ENCODE peak calls at places on chromosomes 6 and 20, in five cellular contexts. V is neuronal stem cell, B is IMR-90, D is mesendoderm, P is trophoblast cell. Y is an unnamed sample. For H3K79me1, the result is how much of the 10 kb centered on the place peaks cover.

GRCh38 chr6:89734526-89734925 is 85.1 kb downstream of the MDN1 start:
- DNase-seq in V (no peak), P (peak), B (peak), D (peak), Y (no peak)

GRCh38 chr6:1812487-1812886 is 202.8 kb downstream of the FOXC1 start:
- DNase-seq in D (no peak), V (no peak), B (no peak), P (no peak), Y (no peak)

GRCh38 chr20:20202793-20203192 is 150.5 kb downstream of the CFAP61 start:
- DNase-seq in V (no peak), D (no peak), P (no peak), B (no peak), Y (no peak)

GRCh38 chr6:169654590-169655391 is 47.0 kb downstream of the WDR27 start:
- DNase-seq in D (no peak), V (no peak), B (peak), P (no peak), Y (no peak)

GRCh38 chr6:44216677-44217331 is at the start of gene MYMX:
- DNase-seq in B (no peak), D (peak), P (no peak), V (no peak), Y (peak)

GRCh38 chr6:31738048-31738979 is 1.5 kb upstream of the MSH5 start:
- DNase-seq in D (peak), B (peak), V (peak), P (no peak), Y (peak)

GRCh38 chr6:122322824-122323223 is 76.6 kb upstream of the HSF2 start:
- DNase-seq in P (no peak), V (no peak), B (peak), D (no peak), Y (no peak)

GRCh38 chr6:33199687-33200233 is 705 bp downstream of the RXRB start:
- DNase-seq in V (no peak), D (peak), B (peak), P (peak), Y (peak)

GRCh38 chr6:139080255-139080920 is 51.8 kb downstream of the ABRACL start:
- DNase-seq in V (no peak), B (no peak), P (no peak), D (no peak), Y (no peak)

GRCh38 chr6:156434795-156435190 is 342.4 kb upstream of the ARID1B start:
- DNase-seq in B (no peak), P (no peak), D (no peak), V (no peak), Y (no peak)

GRCh38 chr20:17969884-17970409 is 1.1 kb downstream of the MGME1 start:
- DNase-seq in D (peak), V (no peak), B (peak), P (no peak), Y (no peak)

GRCh38 chr6:54719633-54720032 is 126.9 kb upstream of the FAM83B start:
- DNase-seq in V (no peak), P (no peak), B (no peak), D (no peak), Y (no peak)

GRCh38 chr6:28462401-28462800 is 19.1 kb upstream of the ZSCAN23 start:
- DNase-seq in V (no peak), B (no peak), D (no peak), P (no peak), Y (no peak)

GRCh38 chr6:139313229-139313628 is 21.4 kb upstream of the TXLNB start:
- DNase-seq in P (no peak), B (no peak), V (peak), D (peak), Y (peak)

GRCh38 chr6:79647756-79648155 is 16.6 kb downstream of the SH3BGRL2 start:
- DNase-seq in V (no peak), D (no peak), P (no peak), B (no peak), Y (no peak)

GRCh38 chr20:60749804-60750602 is 502.1 kb upstream of the CDH4 start:
- DNase-seq in B (no peak), D (peak), V (no peak), P (no peak), Y (peak)

GRCh38 chr6:112337209-112337638 is 9.9 kb upstream of the RFPL4B start:
- DNase-seq in P (peak), V (peak), D (peak), B (peak), Y (peak)

GRCh38 chr6:108968746-108969316 is 120.6 kb downstream of the ARMC2 start:
- DNase-seq in B (no peak), P (peak), V (no peak), D (no peak), Y (no peak)

GRCh38 chr6:15464211-15464725 is 198.6 kb downstream of the DTNBP1 start:
- DNase-seq in V (peak), B (no peak), D (peak), P (no peak), Y (peak)

GRCh38 chr6:151291145-151292055 is 51.6 kb downstream of the AKAP12 start:
- DNase-seq in B (peak), V (no peak), P (peak), D (peak), Y (peak)

GRCh38 chr6:147787407-147787806 is 278.9 kb downstream of the SAMD5 start:
- DNase-seq in B (no peak), D (no peak), V (no peak), P (no peak), Y (no peak)

DNA sequence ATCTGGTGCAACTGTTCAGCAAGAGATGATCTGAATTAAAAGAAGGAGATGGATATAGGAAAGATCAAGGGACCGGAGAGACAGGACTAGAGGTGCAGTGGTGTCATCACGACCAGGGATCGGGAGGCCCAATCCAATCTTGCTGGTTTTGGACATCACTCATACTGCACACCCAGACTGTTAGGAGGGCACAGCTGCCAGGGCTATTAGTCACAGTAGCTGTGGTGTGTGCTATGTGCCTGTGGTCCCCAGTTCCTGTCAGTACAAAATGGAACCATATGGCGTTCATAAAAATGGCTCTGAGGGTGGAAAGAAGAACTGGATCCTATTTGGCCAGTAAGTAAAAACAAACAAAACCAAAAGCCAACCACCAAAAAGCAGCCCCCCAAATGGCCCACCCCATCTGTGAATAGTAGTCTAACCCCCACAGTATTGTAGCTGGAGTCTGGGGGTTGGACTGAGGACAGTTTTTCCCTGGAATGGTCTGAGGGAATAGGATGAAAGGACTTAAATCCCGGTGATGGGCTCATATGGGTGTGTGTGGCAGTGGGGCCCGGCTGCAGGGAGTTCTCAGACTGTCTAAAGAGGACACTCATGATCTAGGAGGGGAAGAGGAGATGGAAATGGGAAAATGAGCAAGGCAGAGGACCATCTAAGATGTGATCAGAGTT is 9.3 kb upstream of the NNAT start:
- DNase-seq in P (no peak), V (no peak), B (peak), D (no peak), Y (no peak)
- H3K79me1 ChIP-seq in P (under half), V (under half), B (half or more), D (under half), Y (under half)

GRCh38 chr6:3509326-3509725 is 52.5 kb upstream of the SLC22A23 start:
- DNase-seq in B (peak), D (no peak), P (no peak), V (no peak), Y (no peak)

GRCh38 chr6:3512832-3513231 is 56.0 kb upstream of the SLC22A23 start:
- DNase-seq in V (no peak), P (peak), B (no peak), D (no peak), Y (no peak)

GRCh38 chr6:3513416-3513815 is 56.6 kb upstream of the SLC22A23 start:
- DNase-seq in D (no peak), V (no peak), P (no peak), B (no peak), Y (no peak)

GRCh38 chr6:3510617-3511016 is 53.8 kb upstream of the SLC22A23 start:
- DNase-seq in P (peak), V (no peak), D (no peak), B (no peak), Y (no peak)

DNA sequence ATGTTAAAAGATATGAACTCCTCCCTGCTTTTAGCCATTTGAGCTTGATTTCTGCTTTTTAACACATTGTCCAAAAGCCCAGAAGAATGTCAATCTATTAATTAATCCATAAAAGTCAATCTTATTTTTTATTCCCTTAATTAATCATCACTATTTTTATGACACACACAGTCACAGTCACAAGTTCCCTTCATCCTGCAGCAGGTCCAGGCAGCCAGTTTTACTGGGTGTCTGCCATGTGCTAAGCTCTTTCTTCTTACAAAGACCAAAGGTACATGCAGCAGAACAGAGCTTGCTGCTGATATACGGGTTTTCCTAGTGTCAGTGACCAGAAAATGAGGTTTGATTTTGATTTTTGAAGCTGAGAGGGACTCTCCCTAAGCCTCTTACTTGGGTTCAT is 53.3 kb upstream of the SLC22A23 start:
- DNase-seq in P (no peak), B (no peak), D (no peak), V (no peak), Y (no peak)
- H2AK5ac ChIP-seq in P (no peak), B (no peak), D (no peak), V (no peak), Y (no peak)

GRCh38 chr6:99603421-99604160 is 3.0 kb upstream of the PRDM13 start:
- DNase-seq in B (peak), P (no peak), D (peak), V (peak), Y (peak)

GRCh38 chr6:99604161-99605073 is 2.2 kb upstream of the PRDM13 start:
- DNase-seq in B (no peak), P (no peak), V (no peak), D (no peak), Y (peak)

GRCh38 chr6:99605074-99605726 is 1.4 kb upstream of the PRDM13 start:
- DNase-seq in V (no peak), B (no peak), D (peak), P (no peak), Y (peak)

GRCh38 chr6:99605911-99606669 is 543 bp upstream of the PRDM13 start:
- DNase-seq in P (no peak), V (no peak), B (no peak), D (no peak), Y (no peak)

DNA sequence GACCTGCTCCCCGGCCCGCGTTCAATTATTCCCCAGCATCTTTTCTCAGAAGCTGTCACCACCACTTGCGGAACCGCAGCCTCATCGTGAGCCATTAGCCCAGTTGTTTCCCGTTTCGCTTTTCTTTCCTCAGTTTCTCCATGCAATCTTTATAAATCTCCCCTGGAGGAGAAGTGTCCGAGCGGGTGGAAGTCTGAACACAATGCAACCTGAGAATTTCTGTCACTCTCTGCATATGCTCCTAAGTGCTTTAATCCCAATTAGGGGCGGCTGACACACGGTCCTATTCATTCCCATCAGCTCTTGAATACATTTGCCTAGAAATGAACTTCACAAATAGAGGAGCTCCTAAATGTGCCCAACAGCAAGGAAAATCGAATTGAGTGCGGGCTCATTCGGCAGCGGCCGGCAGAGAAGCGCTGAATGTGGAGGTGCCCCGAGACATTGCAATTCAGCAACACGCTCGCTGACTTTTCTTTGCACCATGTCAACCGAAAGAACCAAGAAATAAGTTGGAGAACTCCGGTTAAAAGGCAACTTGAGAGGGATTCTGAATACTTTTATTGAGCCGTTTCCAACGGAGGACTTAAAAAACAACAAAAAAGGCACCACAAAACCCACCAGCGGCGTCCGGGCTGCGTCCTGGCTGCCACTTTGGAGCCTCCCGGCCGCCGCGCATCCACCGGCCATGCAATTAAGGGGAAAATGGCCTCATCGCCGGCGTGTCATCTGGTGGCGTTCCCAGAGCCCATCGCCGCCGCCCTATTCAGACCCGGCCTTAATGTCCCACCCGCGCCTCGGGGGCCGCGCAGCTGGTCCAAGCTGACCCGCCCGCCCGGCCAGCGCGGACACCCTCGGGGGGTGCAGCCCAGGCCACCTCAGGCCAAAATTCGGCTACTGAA is 3.9 kb upstream of the PRDM13 start:
- DNase-seq in P (no peak), B (no peak), V (no peak), D (no peak), Y (peak)
- H2BK120ac ChIP-seq in P (no peak), B (no peak), V (no peak), D (no peak), Y (no peak)

DNA sequence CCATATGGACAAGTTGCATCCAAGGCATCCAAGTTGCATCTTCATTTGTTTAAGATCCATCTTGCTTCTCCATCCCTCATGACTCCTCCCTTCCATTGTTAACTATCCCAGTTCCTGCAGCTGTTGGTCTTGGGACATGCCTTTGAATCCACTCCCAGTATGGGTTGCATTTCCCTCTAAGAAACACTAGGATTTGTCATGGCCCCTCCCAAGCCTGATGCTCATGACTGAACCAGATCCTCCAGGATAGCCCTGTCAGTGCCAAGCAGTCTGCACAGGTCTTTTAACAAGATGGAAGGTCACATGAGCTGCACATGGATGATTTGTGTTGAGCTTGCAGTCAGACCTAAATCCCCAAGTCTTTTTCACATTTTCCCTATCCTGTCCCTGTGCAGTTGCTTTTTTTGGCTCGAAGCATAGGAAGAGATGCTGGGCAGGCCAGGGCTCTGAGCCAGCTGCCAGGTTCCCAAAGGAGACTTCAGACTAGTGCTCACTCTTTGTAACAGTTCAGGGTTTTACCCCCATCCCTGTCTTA is 4.2 kb downstream of the PPP2R5D start:
- DNase-seq in P (no peak), D (peak), V (no peak), B (peak), Y (no peak)
- H3K79me1 ChIP-seq in P (under half), D (under half), V (under half), B (half or more), Y (under half)